ENCODE peak calls at places on chromosomes 16 and 17, in five cellular contexts. One of them, this sample, is unnamed.

GRCh38 chr17:29158096-29158495 is 22.1 kb downstream of the MYO18A start:
- DNase-seq in left lung: no peak
- DNase-seq in endodermal cell: no peak
- DNase-seq in Peyer's patch: no peak
- DNase-seq in gastrocnemius medialis: no peak
- DNase-seq in this sample: no peak

GRCh38 chr16:10675221-10675620 is 19.5 kb downstream of the TEKT5 start:
- DNase-seq in gastrocnemius medialis: no peak
- DNase-seq in Peyer's patch: no peak
- DNase-seq in endodermal cell: peak
- DNase-seq in left lung: no peak
- DNase-seq in this sample: no peak

GRCh38 chr17:28925912-28926365 is 23.1 kb upstream of the DHRS13 start:
- DNase-seq in left lung: no peak
- DNase-seq in endodermal cell: no peak
- DNase-seq in gastrocnemius medialis: no peak
- DNase-seq in Peyer's patch: peak
- DNase-seq in this sample: peak

GRCh38 chr16:24497405-24497804 is 42.0 kb upstream of the RBBP6 start:
- DNase-seq in endodermal cell: peak
- DNase-seq in Peyer's patch: no peak
- DNase-seq in gastrocnemius medialis: no peak
- DNase-seq in left lung: no peak
- DNase-seq in this sample: peak

GRCh38 chr17:40153603-40154238 is 13.4 kb downstream of the CASC3 start:
- DNase-seq in gastrocnemius medialis: no peak
- DNase-seq in endodermal cell: no peak
- DNase-seq in Peyer's patch: no peak
- DNase-seq in left lung: no peak
- DNase-seq in this sample: no peak

GRCh38 chr16:77677129-77677528 is 45.2 kb upstream of the NUDT7 start:
- DNase-seq in endodermal cell: no peak
- DNase-seq in Peyer's patch: no peak
- DNase-seq in gastrocnemius medialis: no peak
- DNase-seq in left lung: no peak
- DNase-seq in this sample: no peak

GRCh38 chr17:39664581-39665561 is at the start of gene TCAP:
- DNase-seq in Peyer's patch: no peak
- DNase-seq in endodermal cell: no peak
- DNase-seq in gastrocnemius medialis: peak
- DNase-seq in left lung: no peak
- DNase-seq in this sample: no peak

GRCh38 chr17:42389135-42389417 is 834 bp upstream of the STAT3 start:
- DNase-seq in gastrocnemius medialis: no peak
- DNase-seq in Peyer's patch: no peak
- DNase-seq in left lung: no peak
- DNase-seq in endodermal cell: no peak
- DNase-seq in this sample: no peak

GRCh38 chr16:10497132-10498088 is 83.0 kb downstream of the EMP2 start:
- DNase-seq in gastrocnemius medialis: no peak
- DNase-seq in left lung: no peak
- DNase-seq in endodermal cell: no peak
- DNase-seq in Peyer's patch: no peak
- DNase-seq in this sample: no peak

GRCh38 chr16:8764486-8765250 is 32.8 kb downstream of the TMEM186 start:
- DNase-seq in endodermal cell: peak
- DNase-seq in left lung: no peak
- DNase-seq in gastrocnemius medialis: no peak
- DNase-seq in Peyer's patch: no peak
- DNase-seq in this sample: no peak

GRCh38 chr16:9047689-9048301 is 43.6 kb upstream of the HAPSTR1 start:
- DNase-seq in left lung: peak
- DNase-seq in Peyer's patch: peak
- DNase-seq in endodermal cell: peak
- DNase-seq in gastrocnemius medialis: peak
- DNase-seq in this sample: peak

GRCh38 chr16:61042736-61043135 is 993.5 kb downstream of the CDH8 start:
- DNase-seq in Peyer's patch: no peak
- DNase-seq in endodermal cell: peak
- DNase-seq in gastrocnemius medialis: no peak
- DNase-seq in left lung: no peak
- DNase-seq in this sample: peak

GRCh38 chr16:14409563-14409962 is 220.5 kb downstream of the PARN start:
- DNase-seq in gastrocnemius medialis: peak
- DNase-seq in Peyer's patch: no peak
- DNase-seq in endodermal cell: no peak
- DNase-seq in left lung: peak
- DNase-seq in this sample: peak

GRCh38 chr16:75687361-75687760 is 10.6 kb upstream of the CPHXL2 start:
- DNase-seq in Peyer's patch: no peak
- DNase-seq in endodermal cell: no peak
- DNase-seq in gastrocnemius medialis: no peak
- DNase-seq in left lung: no peak
- DNase-seq in this sample: no peak

GRCh38 chr17:28327709-28328108 is 7.6 kb downstream of the IFT20 start:
- DNase-seq in left lung: no peak
- DNase-seq in endodermal cell: peak
- DNase-seq in Peyer's patch: peak
- DNase-seq in gastrocnemius medialis: no peak
- DNase-seq in this sample: no peak

GRCh38 chr16:78871241-78871640 is 729.3 kb downstream of the MAF start:
- DNase-seq in Peyer's patch: no peak
- DNase-seq in gastrocnemius medialis: no peak
- DNase-seq in left lung: no peak
- DNase-seq in endodermal cell: no peak
- DNase-seq in this sample: no peak

GRCh38 chr17:41735744-41736143 is 1.3 kb upstream of the HAP1 start:
- DNase-seq in Peyer's patch: no peak
- DNase-seq in gastrocnemius medialis: no peak
- DNase-seq in endodermal cell: no peak
- DNase-seq in left lung: no peak
- DNase-seq in this sample: no peak

GRCh38 chr17:66602659-66603363 is 232.1 kb upstream of the CACNG5 start:
- DNase-seq in endodermal cell: peak
- DNase-seq in gastrocnemius medialis: no peak
- DNase-seq in left lung: no peak
- DNase-seq in Peyer's patch: no peak
- DNase-seq in this sample: peak

GRCh38 chr17:9350083-9350482 is 225.5 kb downstream of the STX8 start:
- DNase-seq in left lung: no peak
- DNase-seq in Peyer's patch: no peak
- DNase-seq in gastrocnemius medialis: no peak
- DNase-seq in endodermal cell: no peak
- DNase-seq in this sample: peak

GRCh38 chr16:22771551-22771950 is 42.4 kb upstream of the HS3ST2 start:
- DNase-seq in endodermal cell: peak
- DNase-seq in gastrocnemius medialis: no peak
- DNase-seq in left lung: no peak
- DNase-seq in Peyer's patch: no peak
- DNase-seq in this sample: no peak

GRCh38 chr16:10679921-10680320 is 14.8 kb downstream of the TEKT5 start:
- DNase-seq in endodermal cell: no peak
- DNase-seq in gastrocnemius medialis: no peak
- DNase-seq in Peyer's patch: no peak
- DNase-seq in left lung: no peak
- DNase-seq in this sample: no peak

GRCh38 chr16:53944026-53944425 is 240.1 kb downstream of the FTO start:
- DNase-seq in endodermal cell: no peak
- DNase-seq in left lung: no peak
- DNase-seq in Peyer's patch: no peak
- DNase-seq in gastrocnemius medialis: no peak
- DNase-seq in this sample: no peak

GRCh38 chr16:2507679-2508064 is 6.1 kb upstream of the ATP6V0C start:
- DNase-seq in endodermal cell: no peak
- DNase-seq in gastrocnemius medialis: peak
- DNase-seq in Peyer's patch: peak
- DNase-seq in left lung: peak
- DNase-seq in this sample: no peak

GRCh38 chr17:79036181-79036580 is 12.2 kb downstream of the C1QTNF1 start:
- DNase-seq in endodermal cell: peak
- DNase-seq in gastrocnemius medialis: no peak
- DNase-seq in Peyer's patch: no peak
- DNase-seq in left lung: no peak
- DNase-seq in this sample: no peak

GRCh38 chr16:68251812-68252211 is 6.6 kb downstream of the PLA2G15 start:
- DNase-seq in left lung: no peak
- DNase-seq in gastrocnemius medialis: peak
- DNase-seq in endodermal cell: no peak
- DNase-seq in Peyer's patch: no peak
- DNase-seq in this sample: no peak

GRCh38 chr16:85203462-85203813 is 91.2 kb upstream of the CIBAR2 start:
- DNase-seq in left lung: no peak
- DNase-seq in endodermal cell: no peak
- DNase-seq in gastrocnemius medialis: no peak
- DNase-seq in Peyer's patch: no peak
- DNase-seq in this sample: no peak

GRCh38 chr16:83994087-83994486 is 26.0 kb downstream of the NECAB2 start:
- DNase-seq in gastrocnemius medialis: no peak
- DNase-seq in left lung: peak
- DNase-seq in Peyer's patch: no peak
- DNase-seq in endodermal cell: no peak
- DNase-seq in this sample: peak

GRCh38 chr16:27779719-27780161 is 229.8 kb downstream of the KATNIP start:
- DNase-seq in endodermal cell: peak
- DNase-seq in gastrocnemius medialis: no peak
- DNase-seq in Peyer's patch: no peak
- DNase-seq in left lung: peak
- DNase-seq in this sample: peak

GRCh38 chr17:68292689-68293040 is 1.4 kb downstream of the ARSG start:
- DNase-seq in left lung: no peak
- DNase-seq in gastrocnemius medialis: no peak
- DNase-seq in Peyer's patch: no peak
- DNase-seq in endodermal cell: no peak
- DNase-seq in this sample: no peak

GRCh38 chr17:54736573-54736972 is 164.1 kb upstream of the TOM1L1 start:
- DNase-seq in Peyer's patch: no peak
- DNase-seq in gastrocnemius medialis: no peak
- DNase-seq in endodermal cell: no peak
- DNase-seq in left lung: no peak
- DNase-seq in this sample: no peak
- H3K4me3 ChIP-seq in Peyer's patch: no peak
- H3K4me3 ChIP-seq in gastrocnemius medialis: no peak
- H3K4me3 ChIP-seq in endodermal cell: no peak
- H3K4me3 ChIP-seq in left lung: no peak
- H3K4me3 ChIP-seq in this sample: no peak

GRCh38 chr16:20317117-20317516 is 10.2 kb downstream of the GP2 start:
- DNase-seq in gastrocnemius medialis: no peak
- DNase-seq in left lung: no peak
- DNase-seq in endodermal cell: no peak
- DNase-seq in Peyer's patch: no peak
- DNase-seq in this sample: no peak
- TF ChIP-seq CTCF in gastrocnemius medialis: no peak
- TF ChIP-seq CTCF in left lung: no peak
- TF ChIP-seq CTCF in endodermal cell: no peak
- TF ChIP-seq CTCF in Peyer's patch: no peak
- TF ChIP-seq CTCF in this sample: no peak

GRCh38 chr17:73641779-73642580 is 2.3 kb downstream of the SDK2 start:
- DNase-seq in left lung: no peak
- DNase-seq in endodermal cell: peak
- DNase-seq in gastrocnemius medialis: no peak
- DNase-seq in Peyer's patch: no peak
- DNase-seq in this sample: no peak

GRCh38 chr17:73642659-73643011 is 1.6 kb downstream of the SDK2 start:
- DNase-seq in endodermal cell: no peak
- DNase-seq in left lung: no peak
- DNase-seq in gastrocnemius medialis: no peak
- DNase-seq in Peyer's patch: no peak
- DNase-seq in this sample: no peak

GRCh38 chr17:73643846-73644144 is 450 bp downstream of the SDK2 start:
- DNase-seq in endodermal cell: peak
- DNase-seq in gastrocnemius medialis: no peak
- DNase-seq in Peyer's patch: no peak
- DNase-seq in left lung: no peak
- DNase-seq in this sample: no peak

GRCh38 chr17:73644145-73645049 is at the start of gene SDK2:
- DNase-seq in endodermal cell: peak
- DNase-seq in gastrocnemius medialis: no peak
- DNase-seq in left lung: no peak
- DNase-seq in Peyer's patch: peak
- DNase-seq in this sample: no peak

DNA sequence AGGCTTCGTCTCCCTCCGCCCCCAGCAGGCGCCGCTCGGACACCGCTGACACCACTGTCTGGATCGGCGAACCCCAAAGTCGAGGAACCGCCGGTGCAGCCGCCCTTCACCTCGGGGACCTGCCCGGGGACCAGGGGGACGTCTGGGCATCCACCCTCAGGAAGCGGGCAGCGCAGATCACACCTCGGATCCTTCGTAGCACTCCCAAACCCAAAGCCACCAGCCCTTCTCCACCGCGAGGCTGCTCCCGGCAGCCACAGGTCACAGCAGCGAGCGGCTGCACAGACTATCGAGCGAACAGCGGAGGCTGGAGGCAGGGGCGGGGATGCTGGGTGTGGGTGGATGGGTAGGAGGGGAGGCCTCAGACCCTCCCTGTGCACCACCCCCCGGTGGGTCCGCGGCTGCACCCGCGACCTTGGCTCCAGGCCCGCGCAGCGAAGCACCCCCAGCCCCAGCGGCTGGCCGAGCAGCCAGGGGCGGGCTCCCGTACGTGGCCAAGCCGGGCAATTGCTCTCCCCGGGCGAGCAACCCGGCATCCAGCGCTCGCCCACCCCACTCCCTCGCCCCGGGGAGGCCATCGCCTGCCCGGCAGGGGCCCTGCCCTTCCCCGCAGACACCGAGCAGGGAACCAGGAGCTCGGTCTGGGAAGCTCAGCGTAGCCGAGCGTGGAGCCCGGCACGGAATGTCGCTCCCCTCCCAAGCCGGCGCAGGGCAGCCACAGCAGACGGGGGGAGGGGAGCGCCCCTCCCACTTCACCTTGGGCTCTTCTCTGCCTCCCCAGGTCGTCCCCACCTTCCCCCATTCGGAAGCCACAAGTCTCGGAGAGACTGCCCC is 1.0 kb downstream of the SDK2 start:
- DNase-seq in Peyer's patch: peak
- DNase-seq in gastrocnemius medialis: no peak
- DNase-seq in left lung: no peak
- DNase-seq in endodermal cell: peak
- DNase-seq in this sample: no peak
- H3K4me3 ChIP-seq in Peyer's patch: peak
- H3K4me3 ChIP-seq in gastrocnemius medialis: peak
- H3K4me3 ChIP-seq in left lung: peak
- H3K4me3 ChIP-seq in endodermal cell: peak
- H3K4me3 ChIP-seq in this sample: no peak

GRCh38 chr17:76079577-76080206 is 710 bp downstream of the ZACN start:
- DNase-seq in endodermal cell: no peak
- DNase-seq in gastrocnemius medialis: no peak
- DNase-seq in left lung: no peak
- DNase-seq in Peyer's patch: no peak
- DNase-seq in this sample: no peak
- TF ChIP-seq CTCF in endodermal cell: peak
- TF ChIP-seq CTCF in gastrocnemius medialis: no peak
- TF ChIP-seq CTCF in left lung: no peak
- TF ChIP-seq CTCF in Peyer's patch: no peak
- TF ChIP-seq CTCF in this sample: peak